ENCODE peak calls at places on chromosomes 16 and 17, in ten cellular contexts. One of them, this sample, is unnamed.

GRCh38 chr17:4485676-4486646 is 12.7 kb upstream of the SPNS2 start:
- DNase-seq in kidney epithelial cell: no peak
- DNase-seq in neural progenitor cell: no peak
- DNase-seq in fibroblast of mammary gland: no peak
- DNase-seq in left lung: no peak
- DNase-seq in AG09319: no peak
- DNase-seq in GM13977: no peak
- DNase-seq in CD8-positive, alpha-beta T cell: peak
- DNase-seq in right atrium auricular region: no peak
- DNase-seq in NB4: no peak
- DNase-seq in this sample: no peak

GRCh38 chr16:3431779-3432219 is 11.5 kb downstream of the ZNF597 start:
- DNase-seq in neural progenitor cell: no peak
- DNase-seq in left lung: peak
- DNase-seq in AG09319: no peak
- DNase-seq in kidney epithelial cell: no peak
- DNase-seq in right atrium auricular region: no peak
- DNase-seq in GM13977: peak
- DNase-seq in fibroblast of mammary gland: peak
- DNase-seq in NB4: peak
- DNase-seq in CD8-positive, alpha-beta T cell: peak
- DNase-seq in this sample: no peak

GRCh38 chr17:50661795-50662391 is 27.2 kb downstream of the ABCC3 start:
- DNase-seq in left lung: peak
- DNase-seq in fibroblast of mammary gland: peak
- DNase-seq in NB4: peak
- DNase-seq in kidney epithelial cell: peak
- DNase-seq in neural progenitor cell: no peak
- DNase-seq in right atrium auricular region: peak
- DNase-seq in CD8-positive, alpha-beta T cell: no peak
- DNase-seq in AG09319: peak
- DNase-seq in GM13977: no peak
- DNase-seq in this sample: peak

GRCh38 chr17:77164483-77165030 is 23.8 kb downstream of the SEC14L1 start:
- DNase-seq in right atrium auricular region: no peak
- DNase-seq in NB4: no peak
- DNase-seq in fibroblast of mammary gland: no peak
- DNase-seq in CD8-positive, alpha-beta T cell: no peak
- DNase-seq in kidney epithelial cell: no peak
- DNase-seq in AG09319: no peak
- DNase-seq in left lung: no peak
- DNase-seq in GM13977: no peak
- DNase-seq in neural progenitor cell: peak
- DNase-seq in this sample: no peak

GRCh38 chr17:27980035-27980434 is 62.4 kb upstream of the NLK start:
- DNase-seq in GM13977: no peak
- DNase-seq in NB4: no peak
- DNase-seq in kidney epithelial cell: peak
- DNase-seq in CD8-positive, alpha-beta T cell: no peak
- DNase-seq in fibroblast of mammary gland: peak
- DNase-seq in right atrium auricular region: no peak
- DNase-seq in AG09319: no peak
- DNase-seq in left lung: no peak
- DNase-seq in neural progenitor cell: no peak
- DNase-seq in this sample: no peak

GRCh38 chr16:49345829-49346228 is 27.8 kb upstream of the C16orf78 start:
- DNase-seq in GM13977: no peak
- DNase-seq in left lung: no peak
- DNase-seq in fibroblast of mammary gland: no peak
- DNase-seq in AG09319: no peak
- DNase-seq in CD8-positive, alpha-beta T cell: no peak
- DNase-seq in kidney epithelial cell: no peak
- DNase-seq in NB4: peak
- DNase-seq in right atrium auricular region: no peak
- DNase-seq in neural progenitor cell: peak
- DNase-seq in this sample: no peak

GRCh38 chr17:81184596-81184995 is 18.6 kb upstream of the AATK start:
- DNase-seq in right atrium auricular region: no peak
- DNase-seq in fibroblast of mammary gland: no peak
- DNase-seq in GM13977: no peak
- DNase-seq in NB4: no peak
- DNase-seq in left lung: no peak
- DNase-seq in CD8-positive, alpha-beta T cell: no peak
- DNase-seq in kidney epithelial cell: no peak
- DNase-seq in AG09319: no peak
- DNase-seq in neural progenitor cell: peak
- DNase-seq in this sample: no peak

GRCh38 chr16:75319513-75320401 is 68.3 kb upstream of the BCAR1 start:
- DNase-seq in AG09319: peak
- DNase-seq in CD8-positive, alpha-beta T cell: no peak
- DNase-seq in right atrium auricular region: no peak
- DNase-seq in kidney epithelial cell: peak
- DNase-seq in fibroblast of mammary gland: peak
- DNase-seq in left lung: no peak
- DNase-seq in GM13977: peak
- DNase-seq in neural progenitor cell: no peak
- DNase-seq in NB4: peak
- DNase-seq in this sample: no peak

GRCh38 chr17:43722921-43723665 is 35.5 kb downstream of the SOST start:
- DNase-seq in AG09319: no peak
- DNase-seq in GM13977: no peak
- DNase-seq in NB4: no peak
- DNase-seq in fibroblast of mammary gland: no peak
- DNase-seq in kidney epithelial cell: no peak
- DNase-seq in neural progenitor cell: no peak
- DNase-seq in right atrium auricular region: no peak
- DNase-seq in CD8-positive, alpha-beta T cell: no peak
- DNase-seq in left lung: no peak
- DNase-seq in this sample: no peak

GRCh38 chr16:88103581-88104188 is 152.5 kb downstream of the BANP start:
- DNase-seq in AG09319: no peak
- DNase-seq in kidney epithelial cell: no peak
- DNase-seq in CD8-positive, alpha-beta T cell: no peak
- DNase-seq in fibroblast of mammary gland: no peak
- DNase-seq in GM13977: no peak
- DNase-seq in NB4: no peak
- DNase-seq in neural progenitor cell: no peak
- DNase-seq in right atrium auricular region: no peak
- DNase-seq in left lung: peak
- DNase-seq in this sample: peak

DNA sequence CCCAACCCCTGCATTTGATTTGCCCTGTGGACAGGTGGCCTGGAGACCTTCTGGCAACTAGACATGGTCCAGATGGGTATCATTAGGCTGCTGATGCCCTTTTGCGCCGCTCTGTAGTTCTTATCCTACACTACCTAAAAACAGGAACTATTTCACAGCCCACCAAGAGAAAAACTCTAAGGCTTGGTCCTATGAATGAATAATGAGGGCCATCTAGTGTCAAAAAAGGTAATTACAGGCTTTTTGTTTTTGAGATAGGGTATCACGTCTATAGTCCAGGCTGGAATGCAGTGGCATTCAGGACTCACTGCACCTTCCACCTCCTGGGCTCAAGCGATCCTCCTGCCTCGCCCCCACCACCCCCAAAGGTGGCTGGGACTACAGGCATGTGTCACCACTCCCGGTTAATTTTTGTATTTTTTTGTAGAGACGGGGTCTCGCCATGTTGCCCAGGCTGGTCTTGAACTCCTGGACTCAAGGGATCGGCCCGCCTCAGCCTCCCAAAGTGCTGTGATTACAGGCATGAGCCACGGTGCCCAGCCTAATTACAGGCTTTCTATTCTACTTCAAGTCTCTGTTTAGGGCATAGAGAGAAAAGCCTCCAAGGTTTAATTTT is 20.9 kb downstream of the COIL start:
- DNase-seq in CD8-positive, alpha-beta T cell: no peak
- DNase-seq in right atrium auricular region: no peak
- DNase-seq in neural progenitor cell: peak
- DNase-seq in NB4: peak
- DNase-seq in GM13977: peak
- DNase-seq in left lung: no peak
- DNase-seq in fibroblast of mammary gland: peak
- DNase-seq in kidney epithelial cell: peak
- DNase-seq in AG09319: no peak
- DNase-seq in this sample: no peak
- TF ChIP-seq CTCF in CD8-positive, alpha-beta T cell: peak
- TF ChIP-seq CTCF in right atrium auricular region: peak
- TF ChIP-seq CTCF in neural progenitor cell: peak
- TF ChIP-seq CTCF in NB4: peak
- TF ChIP-seq CTCF in GM13977: peak
- TF ChIP-seq CTCF in left lung: peak
- TF ChIP-seq CTCF in fibroblast of mammary gland: peak
- TF ChIP-seq CTCF in kidney epithelial cell: peak
- TF ChIP-seq CTCF in AG09319: peak
- TF ChIP-seq CTCF in this sample: peak

DNA sequence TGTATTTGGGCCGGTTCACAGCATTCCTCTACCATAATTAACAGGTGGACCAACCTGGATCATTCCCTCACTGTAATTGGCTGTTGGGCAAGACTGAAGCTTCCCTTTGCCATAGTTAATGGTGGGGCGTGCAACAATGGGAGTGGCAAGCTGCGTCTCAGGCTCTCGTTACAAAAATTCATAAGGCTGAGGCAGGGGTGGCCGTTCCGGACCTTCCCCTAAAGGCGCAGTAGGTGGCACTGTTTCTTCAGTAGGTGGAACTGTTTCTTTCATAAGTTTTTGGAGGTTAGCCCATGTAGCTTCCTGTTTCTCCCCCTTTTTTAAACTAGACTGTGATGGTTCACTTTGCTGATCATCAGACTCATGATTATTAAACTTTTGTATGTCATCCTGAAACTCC is 17.0 kb upstream of the TMC5 start:
- DNase-seq in fibroblast of mammary gland: peak
- DNase-seq in CD8-positive, alpha-beta T cell: no peak
- DNase-seq in GM13977: no peak
- DNase-seq in neural progenitor cell: no peak
- DNase-seq in kidney epithelial cell: no peak
- DNase-seq in left lung: no peak
- DNase-seq in right atrium auricular region: no peak
- DNase-seq in NB4: no peak
- DNase-seq in AG09319: no peak
- DNase-seq in this sample: no peak
- TF ChIP-seq CTCF in fibroblast of mammary gland: peak
- TF ChIP-seq CTCF in CD8-positive, alpha-beta T cell: no peak
- TF ChIP-seq CTCF in GM13977: peak
- TF ChIP-seq CTCF in neural progenitor cell: peak
- TF ChIP-seq CTCF in kidney epithelial cell: no peak
- TF ChIP-seq CTCF in left lung: no peak
- TF ChIP-seq CTCF in right atrium auricular region: no peak
- TF ChIP-seq CTCF in NB4: peak
- TF ChIP-seq CTCF in AG09319: no peak
- TF ChIP-seq CTCF in this sample: no peak

GRCh38 chr17:34305606-34306005 is 13.6 kb upstream of the CCL8 start:
- DNase-seq in AG09319: no peak
- DNase-seq in GM13977: no peak
- DNase-seq in NB4: no peak
- DNase-seq in CD8-positive, alpha-beta T cell: no peak
- DNase-seq in neural progenitor cell: no peak
- DNase-seq in fibroblast of mammary gland: peak
- DNase-seq in kidney epithelial cell: no peak
- DNase-seq in right atrium auricular region: peak
- DNase-seq in left lung: no peak
- DNase-seq in this sample: no peak

GRCh38 chr17:34305061-34305460 is 14.2 kb upstream of the CCL8 start:
- DNase-seq in left lung: no peak
- DNase-seq in NB4: no peak
- DNase-seq in right atrium auricular region: no peak
- DNase-seq in neural progenitor cell: no peak
- DNase-seq in GM13977: no peak
- DNase-seq in CD8-positive, alpha-beta T cell: no peak
- DNase-seq in fibroblast of mammary gland: no peak
- DNase-seq in AG09319: no peak
- DNase-seq in kidney epithelial cell: no peak
- DNase-seq in this sample: no peak

GRCh38 chr17:34308376-34308775 is 10.9 kb upstream of the CCL8 start:
- DNase-seq in left lung: no peak
- DNase-seq in neural progenitor cell: no peak
- DNase-seq in fibroblast of mammary gland: no peak
- DNase-seq in GM13977: no peak
- DNase-seq in NB4: no peak
- DNase-seq in kidney epithelial cell: no peak
- DNase-seq in CD8-positive, alpha-beta T cell: no peak
- DNase-seq in AG09319: no peak
- DNase-seq in right atrium auricular region: peak
- DNase-seq in this sample: no peak

GRCh38 chr17:34307110-34307509 is 12.1 kb upstream of the CCL8 start:
- DNase-seq in kidney epithelial cell: no peak
- DNase-seq in neural progenitor cell: no peak
- DNase-seq in AG09319: peak
- DNase-seq in GM13977: no peak
- DNase-seq in left lung: no peak
- DNase-seq in right atrium auricular region: peak
- DNase-seq in CD8-positive, alpha-beta T cell: no peak
- DNase-seq in NB4: peak
- DNase-seq in fibroblast of mammary gland: peak
- DNase-seq in this sample: no peak

DNA sequence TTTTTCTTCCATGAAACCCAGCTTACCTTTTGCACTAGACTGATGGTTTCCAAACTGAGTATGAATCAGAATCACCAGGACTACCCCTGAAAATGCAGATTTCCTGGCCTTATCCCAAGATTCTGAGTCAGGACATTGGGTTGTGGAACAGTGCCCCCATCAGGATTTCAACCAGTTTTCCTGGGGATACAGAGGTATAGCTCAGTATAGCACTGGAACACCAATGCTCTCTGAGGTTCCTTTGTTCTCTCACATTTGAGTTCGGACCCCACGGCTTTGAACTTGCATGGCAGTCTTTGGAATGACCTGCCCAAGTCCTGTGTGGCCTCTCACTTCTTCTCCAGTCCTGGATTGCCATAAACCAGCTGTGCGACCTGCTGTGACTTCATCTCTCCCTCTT is 12.8 kb upstream of the CCL8 start:
- DNase-seq in NB4: peak
- DNase-seq in neural progenitor cell: peak
- DNase-seq in CD8-positive, alpha-beta T cell: no peak
- DNase-seq in right atrium auricular region: peak
- DNase-seq in fibroblast of mammary gland: peak
- DNase-seq in AG09319: no peak
- DNase-seq in GM13977: no peak
- DNase-seq in kidney epithelial cell: no peak
- DNase-seq in left lung: no peak
- DNase-seq in this sample: no peak
- TF ChIP-seq CTCF in NB4: peak
- TF ChIP-seq CTCF in neural progenitor cell: peak
- TF ChIP-seq CTCF in CD8-positive, alpha-beta T cell: no peak
- TF ChIP-seq CTCF in right atrium auricular region: peak
- TF ChIP-seq CTCF in fibroblast of mammary gland: peak
- TF ChIP-seq CTCF in AG09319: peak
- TF ChIP-seq CTCF in GM13977: no peak
- TF ChIP-seq CTCF in kidney epithelial cell: peak
- TF ChIP-seq CTCF in left lung: no peak
- TF ChIP-seq CTCF in this sample: no peak

DNA sequence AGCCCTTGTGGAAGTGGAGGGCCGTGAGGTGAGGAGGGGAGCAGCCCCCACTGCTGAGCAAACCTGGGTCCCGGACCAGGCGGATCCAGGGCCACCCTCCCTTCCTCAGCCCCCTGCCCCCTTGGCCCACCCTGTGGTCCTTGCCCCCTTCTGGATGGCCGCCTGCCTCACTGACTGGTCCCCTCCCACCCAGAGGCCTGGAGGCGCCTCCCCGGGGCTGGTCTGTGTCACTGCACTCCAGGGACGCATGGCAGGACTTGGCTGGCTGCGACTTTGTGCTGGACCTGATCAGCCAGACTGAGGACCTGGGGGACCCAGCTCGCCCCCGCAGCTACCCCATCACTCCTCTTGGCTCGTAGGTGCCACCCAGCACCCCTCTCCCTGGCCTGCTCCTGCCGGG is 19.2 kb upstream of the SMIM5 start:
- DNase-seq in left lung: no peak
- DNase-seq in kidney epithelial cell: no peak
- DNase-seq in CD8-positive, alpha-beta T cell: no peak
- DNase-seq in GM13977: no peak
- DNase-seq in NB4: no peak
- DNase-seq in AG09319: no peak
- DNase-seq in right atrium auricular region: no peak
- DNase-seq in fibroblast of mammary gland: no peak
- DNase-seq in neural progenitor cell: peak
- DNase-seq in this sample: peak
- TF ChIP-seq CTCF in left lung: no peak
- TF ChIP-seq CTCF in kidney epithelial cell: peak
- TF ChIP-seq CTCF in CD8-positive, alpha-beta T cell: no peak
- TF ChIP-seq CTCF in GM13977: no peak
- TF ChIP-seq CTCF in NB4: peak
- TF ChIP-seq CTCF in AG09319: no peak
- TF ChIP-seq CTCF in right atrium auricular region: no peak
- TF ChIP-seq CTCF in fibroblast of mammary gland: no peak
- TF ChIP-seq CTCF in neural progenitor cell: peak
- TF ChIP-seq CTCF in this sample: no peak

This sample was measured in CD14-positive monocyte.